ENCODE peak calls at places on chromosome 11, in eight cellular contexts. J is naive thymus-derived CD4-positive, alpha-beta T cell; G is neural progenitor cell; B is A549; V is HFF-Myc; P is right lobe of liver; K is skeletal muscle cell; M is IMR-90. Q is an unnamed sample.

GRCh38 chr11:27174672-27175210 is 134.1 kb downstream of the BBOX1 start:
- DNase-seq in J (no peak), G (no peak), B (no peak), V (no peak), P (no peak), K (no peak), M (no peak), Q (no peak)

GRCh38 chr11:61522881-61523280 is 14.3 kb downstream of the LRRC10B start:
- DNase-seq in J (no peak), G (no peak), B (no peak), V (no peak), P (no peak), K (no peak), M (no peak), Q (no peak)

GRCh38 chr11:60625262-60625661 is 74.2 kb upstream of the MS4A8 start:
- DNase-seq in J (no peak), G (peak), B (no peak), V (peak), P (no peak), K (peak), M (peak), Q (peak)

GRCh38 chr11:2827256-2827655 is 58.3 kb downstream of the CDKN1C start:
- DNase-seq in J (no peak), G (no peak), B (no peak), V (no peak), P (peak), K (no peak), M (peak), Q (no peak)

GRCh38 chr11:45245237-45246045 is 40.7 kb downstream of the SYT13 start:
- DNase-seq in J (no peak), G (no peak), B (no peak), V (no peak), P (no peak), K (no peak), M (no peak), Q (no peak)

GRCh38 chr11:67269401-67270255 is 3.4 kb downstream of the GRK2 start:
- DNase-seq in J (no peak), G (no peak), B (no peak), V (no peak), P (peak), K (no peak), M (no peak), Q (no peak)

GRCh38 chr11:94117871-94118270 is 10.8 kb upstream of the PANX1 start:
- DNase-seq in J (no peak), G (no peak), B (no peak), V (no peak), P (no peak), K (no peak), M (peak), Q (no peak)

GRCh38 chr11:61618991-61619390 is 38.1 kb upstream of the SYT7 start:
- DNase-seq in J (no peak), G (no peak), B (no peak), V (no peak), P (no peak), K (no peak), M (no peak), Q (no peak)

GRCh38 chr11:4187055-4187988 is 92.7 kb downstream of the RRM1 start:
- DNase-seq in J (peak), G (peak), B (peak), V (peak), P (peak), K (peak), M (peak), Q (peak)

GRCh38 chr11:14904745-14905103 is 12.7 kb upstream of the CYP2R1 start:
- DNase-seq in J (peak), G (peak), B (peak), V (peak), P (peak), K (no peak), M (peak), Q (peak)

GRCh38 chr11:14902650-14903350 is 10.8 kb upstream of the CYP2R1 start:
- DNase-seq in J (no peak), G (no peak), B (no peak), V (no peak), P (no peak), K (no peak), M (peak), Q (peak)

GRCh38 chr11:14907411-14908213 is 15.6 kb upstream of the CYP2R1 start:
- DNase-seq in J (peak), G (peak), B (peak), V (no peak), P (peak), K (no peak), M (peak), Q (peak)

GRCh38 chr11:14906614-14907392 is 14.8 kb upstream of the CYP2R1 start:
- DNase-seq in J (no peak), G (no peak), B (no peak), V (no peak), P (no peak), K (no peak), M (no peak), Q (no peak)

DNA sequence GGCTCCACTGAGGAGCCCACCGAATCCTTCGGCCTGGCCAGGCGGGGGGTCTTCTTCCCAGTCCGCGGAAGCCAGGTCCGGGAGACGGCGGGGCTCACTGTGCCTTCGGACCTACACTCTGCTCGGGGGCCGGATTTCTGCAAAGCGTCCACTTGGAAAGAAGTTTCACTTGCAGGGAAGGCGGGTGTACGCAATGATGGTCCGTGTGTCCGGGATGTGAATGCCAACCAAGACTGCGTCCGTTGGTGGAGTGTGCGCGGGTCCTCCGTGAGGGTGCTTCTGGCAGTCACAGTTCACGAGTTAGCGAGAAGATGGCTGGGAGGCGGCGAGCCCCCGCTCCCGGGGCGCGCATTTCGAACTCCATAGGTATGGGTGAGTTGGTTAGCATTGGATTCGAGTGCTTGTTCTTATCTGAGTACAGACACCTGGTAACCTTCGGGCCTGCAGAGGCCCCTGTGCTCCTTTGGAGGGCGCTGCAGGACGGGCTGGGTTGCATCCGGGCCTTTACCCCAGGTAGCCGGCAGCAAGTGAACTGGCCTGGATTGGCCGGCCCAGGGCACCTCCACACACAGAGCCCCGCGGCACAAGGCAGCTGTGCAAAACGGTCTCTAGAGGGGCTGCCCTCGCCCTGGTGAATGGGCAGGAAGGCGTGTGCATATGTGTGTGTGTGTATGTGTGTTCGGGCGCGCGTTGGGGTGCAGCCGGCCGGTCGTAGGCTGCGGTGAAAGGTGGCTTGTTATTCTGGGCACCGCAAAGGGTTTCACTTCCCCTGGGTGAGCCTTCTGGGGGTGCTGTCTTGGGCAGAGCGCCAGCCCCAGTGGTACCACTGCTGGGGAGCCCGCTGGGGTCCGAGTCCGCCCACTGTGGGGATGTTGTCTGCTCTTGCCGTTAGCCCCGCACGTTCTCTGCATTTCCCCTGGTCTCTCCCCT is 13.3 kb upstream of the CYP2R1 start:
- DNase-seq in J (peak), G (peak), B (peak), V (no peak), P (peak), K (no peak), M (peak), Q (peak)
- H3K4me3 ChIP-seq in J (peak), G (peak), B (peak), V (peak), P (peak), K (peak), M (peak), Q (peak)

GRCh38 chr11:32830796-32831195 is 1.1 kb downstream of the PRRG4 start:
- DNase-seq in J (no peak), G (no peak), B (no peak), V (no peak), P (no peak), K (no peak), M (no peak), Q (no peak)
- H3K4me3 ChIP-seq in J (no peak), G (no peak), B (no peak), V (no peak), P (peak), K (no peak), M (no peak), Q (no peak)

GRCh38 chr11:107928767-107929507 is 689 bp downstream of the RAB39A start:
- DNase-seq in J (no peak), G (peak), B (no peak), V (no peak), P (peak), K (no peak), M (no peak), Q (no peak)

GRCh38 chr11:107929611-107930200 is 1.5 kb downstream of the RAB39A start:
- DNase-seq in J (no peak), G (peak), B (no peak), V (no peak), P (no peak), K (no peak), M (no peak), Q (no peak)

GRCh38 chr11:107924306-107924705 is 3.9 kb upstream of the RAB39A start:
- DNase-seq in J (no peak), G (no peak), B (no peak), V (no peak), P (no peak), K (no peak), M (no peak), Q (no peak)

GRCh38 chr11:107928046-107928766 is at the start of gene RAB39A:
- DNase-seq in J (peak), G (peak), B (peak), V (peak), P (peak), K (peak), M (peak), Q (peak)

GRCh38 chr11:107927559-107927958 is 689 bp upstream of the RAB39A start:
- DNase-seq in J (no peak), G (no peak), B (no peak), V (no peak), P (no peak), K (no peak), M (no peak), Q (no peak)
- H3K4me3 ChIP-seq in J (no peak), G (peak), B (peak), V (no peak), P (peak), K (peak), M (no peak), Q (peak)

GRCh38 chr11:7383406-7383805 is 101.9 kb upstream of the OLFML1 start:
- DNase-seq in J (no peak), G (no peak), B (no peak), V (no peak), P (no peak), K (no peak), M (no peak), Q (no peak)

GRCh38 chr11:7384691-7385090 is 100.6 kb upstream of the OLFML1 start:
- DNase-seq in J (no peak), G (no peak), B (no peak), V (no peak), P (no peak), K (no peak), M (no peak), Q (no peak)

GRCh38 chr11:7376386-7376785 is 108.9 kb upstream of the OLFML1 start:
- DNase-seq in J (no peak), G (no peak), B (no peak), V (no peak), P (no peak), K (no peak), M (no peak), Q (no peak)

GRCh38 chr11:7385532-7385931 is 99.8 kb upstream of the OLFML1 start:
- DNase-seq in J (no peak), G (no peak), B (no peak), V (no peak), P (no peak), K (no peak), M (no peak), Q (no peak)

GRCh38 chr11:7381937-7382336 is 103.4 kb upstream of the OLFML1 start:
- DNase-seq in J (no peak), G (no peak), B (no peak), V (no peak), P (no peak), K (no peak), M (no peak), Q (no peak)
- H3K4me3 ChIP-seq in J (no peak), G (no peak), B (no peak), V (no peak), P (no peak), K (no peak), M (no peak), Q (no peak)

DNA sequence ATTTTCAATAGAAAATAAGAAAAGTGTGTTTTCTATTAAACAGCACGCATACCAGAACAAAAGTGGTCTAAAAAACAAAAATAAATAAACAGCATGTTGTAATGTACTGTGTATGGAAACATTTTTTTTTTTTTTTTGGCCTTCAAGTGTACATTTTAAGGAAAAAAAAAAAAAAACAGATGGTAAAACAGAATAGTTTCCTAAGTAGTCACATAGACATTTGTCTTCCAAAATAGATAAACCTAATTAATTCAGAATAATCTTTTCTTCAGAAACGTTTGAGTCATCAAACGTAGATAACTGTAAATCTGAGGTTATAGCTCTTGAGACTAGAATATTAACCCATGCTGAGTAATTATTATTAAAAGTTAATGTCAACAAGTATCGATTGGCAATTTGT is 396 bp upstream of the CFAP300 start:
- DNase-seq in J (no peak), G (no peak), B (no peak), V (no peak), P (no peak), K (no peak), M (peak), Q (peak)
- H3K4me3 ChIP-seq in J (no peak), G (peak), B (peak), V (peak), P (peak), K (peak), M (peak), Q (peak)

DNA sequence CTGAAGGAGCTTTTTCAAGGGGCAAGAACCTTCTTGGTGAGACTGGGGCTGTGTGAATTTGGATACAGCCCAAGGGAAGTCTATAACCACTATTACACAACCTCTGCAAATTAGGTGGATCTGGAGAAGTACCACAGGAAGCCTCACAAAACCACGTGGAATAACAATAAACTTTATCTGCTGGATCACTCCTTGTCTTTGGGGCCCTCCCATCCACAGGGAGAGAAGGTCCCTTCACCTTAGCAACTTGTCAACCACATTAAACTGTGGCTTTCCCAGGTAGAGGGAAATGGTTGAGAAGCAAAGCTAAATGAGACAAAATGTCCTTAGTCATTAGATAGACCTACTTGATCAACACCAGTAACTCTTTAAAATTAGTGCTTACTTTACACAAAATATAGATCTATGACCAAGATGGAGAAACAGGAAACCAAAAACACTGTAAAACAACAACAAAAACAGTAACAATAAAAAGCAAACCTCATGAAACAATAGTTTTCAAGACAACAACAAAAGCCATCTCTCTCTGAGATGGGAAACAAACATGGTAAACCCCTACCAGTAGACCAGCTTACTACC is 9.7 kb downstream of the NARS2 start:
- DNase-seq in J (no peak), G (no peak), B (no peak), V (no peak), P (no peak), K (no peak), M (no peak), Q (peak)
- H3K4me3 ChIP-seq in J (no peak), G (no peak), B (no peak), V (no peak), P (no peak), K (no peak), M (no peak), Q (no peak)